ENCODE peak calls at places on chromosomes 13 and 19, in ten cellular contexts. L, J, T, G, V, A, P, S, Y and D are unnamed samples.

GRCh38 chr13:91133941-91134772 is 213.3 kb upstream of the MIR17HG start:
- DNase-seq in T (no peak), Y (no peak), L (no peak), A (peak), G (peak), J (peak), V (no peak), S (peak), P (peak), D (peak)

GRCh38 chr19:8174706-8175105 is 25.3 kb upstream of the FBN3 start:
- DNase-seq in V (no peak), Y (no peak), A (no peak), L (no peak), S (peak), G (no peak), J (no peak), T (no peak), P (no peak), D (no peak)

GRCh38 chr13:70622785-70623184 is 514.5 kb upstream of the KLHL1 start:
- DNase-seq in T (no peak), Y (no peak), A (no peak), G (no peak), L (no peak), J (no peak), P (no peak), S (no peak), V (no peak), D (no peak)

GRCh38 chr13:98108330-98108729 is 34.6 kb upstream of the FARP1 start:
- DNase-seq in V (no peak), G (no peak), J (no peak), A (no peak), L (no peak), S (no peak), T (no peak), P (no peak), Y (no peak), D (no peak)

GRCh38 chr19:19591133-19591825 is 27.2 kb downstream of the PBX4 start:
- DNase-seq in T (peak), G (no peak), L (no peak), Y (peak), V (no peak), A (no peak), J (peak), S (peak), P (peak), D (no peak)

GRCh38 chr13:113981201-113981605 is 7.3 kb upstream of the C13orf46 start:
- DNase-seq in P (peak), L (peak), Y (no peak), G (no peak), V (peak), T (peak), J (peak), A (no peak), S (no peak), D (peak)

GRCh38 chr13:60572003-60572792 is 175.2 kb downstream of the TDRD3 start:
- DNase-seq in L (no peak), T (no peak), Y (no peak), J (peak), A (no peak), V (no peak), G (no peak), S (peak), P (peak), D (no peak)

GRCh38 chr13:70568571-70568970 is 460.3 kb upstream of the KLHL1 start:
- DNase-seq in G (peak), V (no peak), J (peak), T (no peak), P (peak), L (no peak), S (peak), Y (no peak), A (peak), D (no peak)

GRCh38 chr13:28268800-28269223 is 130.5 kb downstream of the PAN3 start:
- DNase-seq in S (no peak), G (no peak), Y (no peak), A (no peak), L (no peak), V (no peak), J (no peak), P (no peak), T (no peak), D (no peak)

GRCh38 chr13:25137624-25137892 is 34.5 kb downstream of the AMER2 start:
- DNase-seq in V (no peak), J (peak), G (no peak), Y (no peak), S (no peak), P (no peak), L (no peak), T (no peak), A (no peak), D (no peak)

GRCh38 chr13:21137696-21138095 is 38.7 kb downstream of the SKA3 start:
- DNase-seq in P (peak), A (no peak), Y (no peak), L (no peak), G (no peak), V (no peak), S (peak), J (no peak), T (no peak), D (no peak)

GRCh38 chr19:34256835-34257558 is 2.6 kb downstream of the GARRE1 start:
- DNase-seq in S (no peak), P (no peak), Y (no peak), J (no peak), L (no peak), V (no peak), G (no peak), A (no peak), T (no peak), D (no peak)

GRCh38 chr13:30289533-30289932 is 17.8 kb downstream of the KATNAL1 start:
- DNase-seq in P (no peak), T (no peak), Y (no peak), A (peak), J (no peak), G (no peak), S (no peak), L (no peak), V (no peak), D (no peak)

GRCh38 chr13:49320975-49321374 is 73.2 kb downstream of the CDADC1 start:
- DNase-seq in L (no peak), J (no peak), V (no peak), G (no peak), A (no peak), S (peak), T (no peak), Y (no peak), P (no peak), D (no peak)

GRCh38 chr13:33642374-33643065 is 175.4 kb upstream of the RFC3 start:
- DNase-seq in J (peak), S (peak), Y (no peak), V (peak), T (no peak), A (no peak), P (peak), G (no peak), L (peak), D (no peak)

GRCh38 chr13:33645591-33646554 is 172.1 kb upstream of the RFC3 start:
- DNase-seq in J (no peak), Y (no peak), P (no peak), V (no peak), T (no peak), G (no peak), L (no peak), S (no peak), A (no peak), D (no peak)

GRCh38 chr13:33649212-33649917 is 168.6 kb upstream of the RFC3 start:
- DNase-seq in T (no peak), J (no peak), L (no peak), S (peak), G (no peak), V (no peak), A (no peak), P (no peak), Y (no peak), D (no peak)

GRCh38 chr13:33640832-33641231 is 177.1 kb upstream of the RFC3 start:
- DNase-seq in P (no peak), L (no peak), Y (no peak), G (no peak), T (no peak), J (no peak), S (no peak), V (no peak), A (no peak), D (no peak)

GRCh38 chr13:33644607-33645543 is 173.1 kb upstream of the RFC3 start:
- DNase-seq in A (no peak), J (no peak), P (no peak), V (peak), S (peak), L (peak), G (no peak), T (no peak), Y (no peak), D (no peak)
- H3K27ac ChIP-seq in A (no peak), J (no peak), P (peak), V (peak), S (no peak), L (peak), G (no peak), T (peak), Y (no peak), D (no peak)

GRCh38 chr19:45047188-45047797 is 8.4 kb downstream of the CLASRP start:
- DNase-seq in J (no peak), L (no peak), G (no peak), T (no peak), A (no peak), S (no peak), V (no peak), P (no peak), Y (no peak), D (no peak)
- TF ChIP-seq CTCF in J (no peak), L (no peak), G (no peak), T (no peak), A (no peak), S (no peak), V (no peak), P (no peak), Y (no peak), D (no peak)

DNA sequence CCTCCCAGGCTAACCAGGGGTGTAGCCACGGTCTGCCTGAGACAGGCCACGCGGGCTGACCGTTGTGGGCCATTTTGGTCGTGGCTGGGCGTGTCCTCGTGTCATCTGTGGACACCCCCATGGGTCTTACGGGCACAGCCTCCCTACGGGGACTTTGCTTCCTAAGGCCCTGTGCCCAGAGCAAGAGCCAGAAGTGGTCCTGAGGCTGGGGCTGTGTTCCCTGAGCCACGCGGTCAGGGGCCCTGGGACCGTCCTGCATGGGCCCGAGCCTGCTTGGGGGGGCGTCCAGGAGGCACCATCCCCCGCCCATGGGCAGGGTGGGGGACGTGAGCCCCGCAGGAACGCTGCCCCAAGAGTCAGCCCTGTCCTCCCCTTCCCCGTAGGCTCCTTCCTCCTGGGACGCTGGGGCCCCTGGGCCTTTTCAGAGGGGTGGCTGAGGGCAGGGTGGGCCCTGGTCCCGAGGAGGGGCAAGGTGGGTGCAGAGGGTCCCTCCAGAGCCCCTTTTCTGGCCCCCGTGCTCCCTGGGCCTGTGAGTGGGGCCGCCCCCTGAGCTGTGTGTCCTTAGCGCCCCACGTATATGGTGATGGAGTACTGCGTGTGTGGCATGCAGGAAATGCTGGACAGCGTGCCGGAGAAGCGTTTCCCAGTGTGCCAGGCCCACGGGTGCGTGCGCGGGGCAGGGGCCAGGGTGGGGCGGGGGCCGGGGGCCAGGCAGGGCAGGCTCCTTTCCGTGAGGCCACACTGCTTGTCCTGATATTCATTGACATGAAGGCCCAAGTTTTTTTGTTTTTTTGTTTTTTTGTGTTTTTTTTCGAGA is 13.4 kb downstream of the STK11 start:
- DNase-seq in Y (no peak), V (no peak), A (no peak), G (no peak), P (no peak), S (no peak), J (no peak), L (no peak), T (no peak), D (no peak)
- H3K27ac ChIP-seq in Y (no peak), V (peak), A (peak), G (no peak), P (no peak), S (peak), J (no peak), L (peak), T (peak), D (peak)

GRCh38 chr13:95553614-95554385 is 1.3 kb downstream of the CLDN10 start:
- DNase-seq in J (no peak), G (no peak), P (no peak), T (peak), A (peak), S (peak), L (no peak), V (no peak), Y (no peak), D (no peak)

GRCh38 chr13:95553271-95553588 is 710 bp downstream of the CLDN10 start:
- DNase-seq in S (no peak), G (no peak), A (no peak), L (no peak), V (no peak), P (no peak), Y (no peak), J (no peak), T (no peak), D (no peak)

GRCh38 chr13:95552208-95552538 is 347 bp upstream of the CLDN10 start:
- DNase-seq in Y (no peak), J (no peak), S (no peak), G (no peak), P (no peak), L (no peak), A (no peak), V (no peak), T (no peak), D (no peak)

GRCh38 chr13:95556981-95557380 is 4.5 kb downstream of the CLDN10 start:
- DNase-seq in Y (no peak), S (no peak), L (no peak), T (no peak), A (no peak), G (no peak), J (no peak), P (no peak), V (no peak), D (no peak)

DNA sequence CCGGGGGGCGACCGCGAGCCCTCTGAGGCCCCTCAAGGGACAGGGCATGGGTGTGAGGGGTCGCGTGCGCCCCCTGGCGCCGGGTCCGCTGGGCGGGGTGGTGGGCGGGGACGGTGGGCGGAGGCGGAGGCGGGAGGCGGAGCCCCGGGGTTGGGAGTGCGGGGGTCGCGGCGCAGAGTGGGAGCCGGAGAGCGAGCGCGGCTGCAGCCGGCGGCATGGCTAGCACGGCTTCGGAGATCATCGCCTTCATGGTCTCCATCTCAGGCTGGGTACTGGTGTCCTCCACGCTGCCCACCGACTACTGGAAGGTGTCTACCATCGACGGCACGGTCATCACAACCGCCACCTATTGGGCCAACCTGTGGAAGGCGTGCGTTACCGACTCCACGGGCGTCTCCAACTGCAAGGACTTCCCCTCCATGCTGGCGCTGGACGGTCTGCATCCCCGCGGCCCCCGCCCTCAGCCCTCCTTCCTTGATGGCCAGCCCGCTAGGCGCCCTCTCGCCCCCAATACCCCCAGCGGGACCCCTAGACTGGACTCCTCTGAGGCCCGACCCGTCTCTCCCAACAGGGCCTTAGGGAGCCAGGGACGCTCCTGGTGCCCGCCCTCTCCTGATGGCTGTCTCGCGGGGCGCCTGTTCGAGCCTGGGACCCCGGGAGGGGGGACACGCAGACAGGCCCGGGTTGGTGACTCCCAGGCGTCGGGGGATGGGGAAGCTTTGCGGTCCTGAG is at the start of gene CLDN10:
- DNase-seq in S (no peak), A (peak), V (no peak), P (peak), T (peak), L (no peak), J (no peak), Y (peak), G (peak), D (no peak)
- TF ChIP-seq CTCF in S (no peak), A (no peak), V (no peak), P (peak), T (no peak), L (no peak), J (peak), Y (peak), G (no peak), D (no peak)

GRCh38 chr13:45496942-45497341 is 32.2 kb downstream of the COG3 start:
- DNase-seq in G (no peak), A (no peak), P (no peak), L (no peak), J (no peak), Y (no peak), V (no peak), T (no peak), S (no peak), D (no peak)
- H3K27ac ChIP-seq in G (no peak), A (no peak), P (no peak), L (no peak), J (no peak), Y (no peak), V (no peak), T (no peak), S (no peak), D (no peak)

GRCh38 chr19:49472936-49473335 is 1.1 kb upstream of the FLT3LG start:
- DNase-seq in V (peak), G (no peak), A (no peak), Y (no peak), L (no peak), S (no peak), P (no peak), T (no peak), J (no peak), D (no peak)

GRCh38 chr19:49468746-49469447 is 5.1 kb upstream of the FLT3LG start:
- DNase-seq in Y (no peak), J (peak), V (peak), A (peak), G (peak), L (peak), T (no peak), S (peak), P (peak), D (no peak)

GRCh38 chr19:49470615-49470978 is 3.4 kb upstream of the FLT3LG start:
- DNase-seq in S (no peak), J (no peak), V (no peak), Y (no peak), A (no peak), T (no peak), G (no peak), L (no peak), P (no peak), D (no peak)

GRCh38 chr19:49468199-49468598 is 5.8 kb upstream of the FLT3LG start:
- DNase-seq in P (no peak), L (no peak), V (no peak), Y (no peak), T (no peak), G (no peak), A (no peak), J (no peak), S (no peak), D (no peak)

DNA sequence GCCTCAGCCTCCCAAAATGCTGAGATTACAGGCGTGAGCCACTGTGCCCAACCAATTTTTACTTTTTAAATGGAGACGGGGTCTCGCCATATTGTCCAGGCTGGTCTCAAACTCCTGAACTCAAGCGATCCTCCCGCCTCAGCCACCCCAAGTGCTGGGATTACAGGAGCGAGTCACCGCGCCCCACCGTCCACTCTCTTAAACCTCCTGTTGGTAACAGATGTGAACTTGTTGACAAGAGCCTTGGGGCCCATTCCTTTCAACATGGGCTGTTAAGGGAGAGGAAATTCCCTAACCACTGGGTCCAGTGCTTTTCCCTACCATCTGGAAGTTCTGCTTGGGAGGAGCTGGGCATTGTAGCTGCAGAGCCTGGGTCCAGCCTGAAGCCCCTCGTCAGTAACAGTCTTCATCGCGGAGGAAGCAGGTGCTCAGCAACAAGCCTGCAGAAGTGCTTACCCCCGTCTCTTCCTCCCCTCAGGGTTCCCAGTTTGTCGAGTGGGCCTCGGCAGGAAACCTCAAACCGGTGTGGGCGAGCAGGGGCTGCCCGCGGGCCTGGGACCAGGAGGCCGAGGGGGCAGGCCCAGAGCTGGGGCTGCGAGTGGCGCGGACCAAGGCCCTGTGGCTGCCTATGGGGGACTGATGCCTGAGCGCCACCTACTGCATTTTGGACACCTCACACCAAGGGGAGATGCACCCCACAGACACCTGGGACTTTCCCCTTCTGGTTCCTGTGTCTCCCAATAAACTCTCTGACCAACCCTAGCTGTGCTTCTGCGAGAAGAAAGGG is 4.0 kb upstream of the FLT3LG start:
- DNase-seq in T (no peak), A (no peak), G (peak), Y (no peak), V (no peak), J (no peak), S (no peak), P (peak), L (no peak), D (no peak)
- TF ChIP-seq CTCF in T (peak), A (no peak), G (peak), Y (peak), V (peak), J (peak), S (no peak), P (peak), L (no peak), D (no peak)